ENCODE peak calls at places on chromosomes 5 and 9, in four cellular contexts. Y, O, I and H are unnamed samples.

GRCh38 chr5:72647806-72648205 is 140.6 kb upstream of the ZNF366 start:
- DNase-seq in O (no peak), I (no peak), Y (no peak), H (no peak)

GRCh38 chr5:144156767-144157171 is 13.7 kb downstream of the YIPF5 start:
- DNase-seq in Y (no peak), I (no peak), O (no peak), H (no peak)

GRCh38 chr5:66903709-66904108 is 292.9 kb downstream of the CD180 start:
- DNase-seq in I (no peak), Y (no peak), O (no peak), H (no peak)

GRCh38 chr5:27241564-27242257 is 203.3 kb upstream of the CDH9 start:
- DNase-seq in Y (no peak), O (no peak), I (peak), H (no peak)

GRCh38 chr5:108728566-108729305 is 19.0 kb upstream of the FER start:
- DNase-seq in Y (no peak), I (no peak), O (no peak), H (no peak)

GRCh38 chr5:142300677-142301076 is 24.1 kb downstream of the SPRY4 start:
- DNase-seq in I (no peak), O (no peak), Y (no peak), H (no peak)

GRCh38 chr5:14932902-14933475 is 61.4 kb upstream of the ANKH start:
- DNase-seq in O (no peak), I (no peak), Y (no peak), H (no peak)

GRCh38 chr9:38478211-38478610 is 54.0 kb upstream of the IGFBPL1 start:
- DNase-seq in I (no peak), O (no peak), Y (no peak), H (no peak)